ENCODE peak calls at places on chromosomes 3 and 15, in five cellular contexts. C is GM12878, E is HepG2, H is K562, W is H1. S is an unnamed sample.

GRCh38 chr3:72698154-72698917 is 149.9 kb downstream of the SHQ1 start:
- DNase-seq in H (no peak), W (no peak), C (no peak), E (no peak), S (no peak)

GRCh38 chr3:61876797-61877196 is 315.4 kb downstream of the PTPRG start:
- DNase-seq in H (no peak), C (no peak), W (no peak), E (no peak), S (no peak)

GRCh38 chr3:4019509-4019908 is 220.3 kb downstream of the LRRN1 start:
- DNase-seq in W (no peak), H (no peak), E (no peak), C (no peak), S (no peak)

GRCh38 chr15:100256096-100256984 is 85.4 kb downstream of the ADAMTS17 start:
- DNase-seq in W (peak; percentile 14), E (no peak), H (no peak), C (no peak), S (no peak)

GRCh38 chr3:66938338-66938963 is 59.7 kb upstream of the KBTBD8 start:
- DNase-seq in E (peak; percentile 43), C (peak; percentile 5), W (no peak), H (peak; percentile 24), S (peak; percentile 44)

GRCh38 chr15:42919794-42920280 is 741 bp downstream of the TTBK2 start:
- DNase-seq in H (no peak), W (no peak), E (peak; percentile 29), C (no peak), S (no peak)

GRCh38 chr3:8239718-8240698 is 261.6 kb upstream of the LMCD1 start:
- DNase-seq in H (peak; percentile 44), W (peak; percentile 49), E (peak; percentile 27), C (no peak), S (peak; percentile 48)

GRCh38 chr3:37982351-37982750 is 8.2 kb upstream of the VILL start:
- DNase-seq in C (no peak), W (no peak), E (no peak), H (no peak), S (no peak)

GRCh38 chr3:24495334-24495994 is 814 bp upstream of the THRB start:
- DNase-seq in C (no peak), W (no peak), E (peak; percentile 56), H (peak; percentile 76), S (peak; percentile 60)
- TF ChIP-seq SP1 in C (no peak), W (no peak), E (no peak), H (peak; percentile 13), S (no peak)

GRCh38 chr3:166190360-166190759 is 353.1 kb upstream of the BCHE start:
- DNase-seq in C (no peak), E (no peak), W (no peak), H (no peak), S (no peak)
- H3K27ac ChIP-seq in C (no peak overlapping the region), E (no peak overlapping the region), W (no peak overlapping the region), H (no peak overlapping the region), S (no peak overlapping the region)

DNA sequence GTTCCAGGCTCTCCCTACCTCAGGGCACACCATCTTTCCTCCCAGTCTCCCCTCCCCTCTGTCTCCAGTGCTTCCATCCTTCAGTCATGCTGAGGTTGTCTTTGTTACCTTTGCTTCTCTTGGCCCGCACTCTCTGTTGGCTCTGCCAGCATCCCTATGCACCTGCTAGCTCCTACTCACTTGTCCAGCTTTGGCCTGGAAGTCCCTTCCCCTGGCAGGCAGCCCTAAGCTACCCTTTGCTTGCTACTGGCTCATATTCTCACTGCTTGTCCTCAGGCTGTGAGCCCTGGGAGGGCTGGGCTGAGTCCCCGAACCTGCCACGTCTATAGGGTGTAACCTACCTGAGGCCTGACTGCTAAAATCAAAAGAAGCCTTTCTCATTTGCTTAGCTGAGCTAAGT is 122.7 kb downstream of the PGPEP1L start:
- DNase-seq in W (no peak), E (no peak), C (no peak), H (no peak), S (no peak)
- TF ChIP-seq SP1 in W (no peak), E (no peak), C (no peak), H (no peak), S (no peak)

GRCh38 chr15:40942865-40943264 is 10.4 kb upstream of the CHAC1 start:
- DNase-seq in H (no peak), E (no peak), W (no peak), C (no peak), S (no peak)
- H3K27ac ChIP-seq in H (no peak overlapping the region), E (no peak overlapping the region), W (no peak overlapping the region), C (no peak overlapping the region), S (no peak overlapping the region)

GRCh38 chr3:106765342-106765741 is 611.9 kb upstream of the CCDC54 start:
- DNase-seq in W (no peak), E (no peak), C (no peak), H (no peak), S (peak; percentile 81)
- TF ChIP-seq SP1 in W (no peak), E (no peak), C (no peak), H (no peak), S (peak; percentile 39)

DNA sequence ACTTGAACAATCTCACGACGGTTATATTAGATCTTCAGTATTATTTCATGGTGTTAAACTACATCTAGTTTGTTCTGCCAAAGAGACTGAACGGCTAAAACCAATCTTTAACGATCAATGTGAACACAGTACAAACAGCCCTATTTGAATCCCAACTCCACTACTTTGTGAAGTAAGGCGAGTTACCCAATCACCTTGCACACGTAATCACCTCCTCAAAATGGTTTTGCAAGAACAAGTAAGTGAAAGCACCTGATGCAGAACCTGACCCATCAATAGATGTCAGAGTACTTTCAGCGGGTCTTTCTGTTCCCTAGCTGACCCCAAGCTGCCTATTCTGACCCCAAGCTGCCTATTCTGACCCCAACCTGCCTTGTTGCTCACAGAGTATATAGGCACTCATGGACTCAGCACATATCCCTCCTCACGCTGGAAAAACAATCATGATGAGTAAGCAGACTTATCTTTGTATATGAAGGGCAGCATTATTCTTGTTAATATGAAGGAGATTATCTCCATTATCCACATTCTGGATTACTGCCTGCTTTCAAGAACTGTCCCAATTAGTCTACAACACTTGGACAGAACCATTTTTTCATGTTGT is 3.8 kb downstream of the KPNA1 start:
- DNase-seq in E (peak; percentile 45), H (no peak), W (no peak), C (no peak), S (no peak)
- H3K27ac ChIP-seq in E (peak overlapping the region; percentile 39), H (peak overlapping the region; percentile 56), W (no peak overlapping the region), C (no peak overlapping the region), S (no peak overlapping the region)